ENCODE peak calls at places on chromosomes 6 and 20, in seven cellular contexts. Q is BE2C; I is GM23248; P is CD4-positive, alpha-beta memory T cell; R is aorta; Z is sigmoid colon; T is mesendoderm. B is an unnamed sample.

GRCh38 chr6:116208056-116208785 is 45.7 kb downstream of the TSPYL4 start:
- DNase-seq in Q (no peak), Z (no peak), P (no peak), R (no peak), T (no peak), I (peak; percentile 16), B (no peak)

GRCh38 chr6:2921520-2922115 is 18.5 kb upstream of the SERPINB9 start:
- DNase-seq in R (no peak), Z (no peak), T (no peak), Q (no peak), P (no peak), I (no peak), B (no peak)

GRCh38 chr6:117267766-117268534 is 2.6 kb downstream of the VGLL2 start:
- DNase-seq in Z (no peak), T (peak; percentile 78), I (no peak), Q (no peak), P (no peak), R (no peak), B (no peak)

GRCh38 chr6:87879144-87879861 is 168.3 kb upstream of the SPACA1 start:
- DNase-seq in P (no peak), T (no peak), R (no peak), Q (no peak), Z (no peak), I (no peak), B (peak; percentile 19)

GRCh38 chr6:33298773-33299236 is at the start of gene RGL2:
- DNase-seq in Q (peak; percentile 38), I (peak; percentile 79), R (peak; percentile 96), T (no peak), P (peak; percentile 62), Z (peak; percentile 94), B (peak; percentile 86)

GRCh38 chr6:12420626-12421025 is 130.5 kb downstream of the EDN1 start:
- DNase-seq in P (no peak), Z (no peak), Q (no peak), R (no peak), T (no peak), I (peak; percentile 68), B (no peak)

GRCh38 chr6:108942556-108943492 is 94.6 kb downstream of the ARMC2 start:
- DNase-seq in Q (peak; percentile 29), I (no peak), Z (no peak), P (peak; percentile 76), T (peak; percentile 42), R (no peak), B (no peak)

GRCh38 chr6:75757295-75757694 is 8.3 kb downstream of the MYO6 start:
- DNase-seq in R (no peak), Q (no peak), Z (no peak), P (no peak), T (no peak), I (no peak), B (no peak)

GRCh38 chr6:28867078-28867414 is 56.7 kb downstream of the TRIM27 start:
- DNase-seq in T (no peak), P (no peak), I (peak; percentile 42), Z (no peak), Q (no peak), R (no peak), B (no peak)

GRCh38 chr6:82410151-82410621 is 46.6 kb downstream of the TPBG start:
- DNase-seq in I (peak; percentile 72), P (no peak), Q (no peak), R (no peak), Z (no peak), T (no peak), B (no peak)

GRCh38 chr6:28263946-28264345 is 3.0 kb upstream of the ZSCAN26 start:
- DNase-seq in I (no peak), P (no peak), Q (no peak), T (no peak), R (no peak), Z (no peak), B (no peak)

GRCh38 chr6:10968776-10969175 is 75.3 kb downstream of the ELOVL2 start:
- DNase-seq in P (no peak), Z (no peak), T (no peak), R (no peak), Q (no peak), I (peak; percentile 86), B (no peak)

GRCh38 chr6:26204332-26205160 is 117.3 kb downstream of the HFE start:
- DNase-seq in P (peak; percentile 89), Z (peak; percentile 99), R (peak; percentile 92), Q (peak; percentile 95), T (peak; percentile 99), I (peak; percentile 99), B (peak; percentile 95)

GRCh38 chr6:39553811-39554802 is 171.1 kb downstream of the KIF6 start:
- DNase-seq in Z (no peak), T (no peak), I (peak; percentile 78), R (no peak), P (no peak), Q (no peak), B (no peak)

GRCh38 chr6:36029464-36029863 is 1.9 kb downstream of the MAPK14 start:
- DNase-seq in I (peak; percentile 84), P (no peak), R (no peak), Q (no peak), Z (no peak), T (no peak), B (no peak)

GRCh38 chr6:16698163-16698533 is 63.1 kb downstream of the ATXN1 start:
- DNase-seq in T (no peak), Z (no peak), P (no peak), R (no peak), Q (no peak), I (peak; percentile 51), B (no peak)

GRCh38 chr6:135423649-135424128 is 73.9 kb downstream of the AHI1 start:
- DNase-seq in R (no peak), P (peak; percentile 13), T (peak; percentile 34), Q (peak; percentile 14), I (peak; percentile 58), Z (no peak), B (no peak)

GRCh38 chr6:118574051-118574865 is 26.2 kb downstream of the PLN start:
- DNase-seq in Q (no peak), R (no peak), P (no peak), I (no peak), Z (no peak), T (peak; percentile 49), B (no peak)

GRCh38 chr20:63454729-63455567 is 17.5 kb downstream of the KCNQ2 start:
- DNase-seq in I (no peak), R (no peak), Q (no peak), Z (no peak), T (peak; percentile 80), P (no peak), B (no peak)

DNA sequence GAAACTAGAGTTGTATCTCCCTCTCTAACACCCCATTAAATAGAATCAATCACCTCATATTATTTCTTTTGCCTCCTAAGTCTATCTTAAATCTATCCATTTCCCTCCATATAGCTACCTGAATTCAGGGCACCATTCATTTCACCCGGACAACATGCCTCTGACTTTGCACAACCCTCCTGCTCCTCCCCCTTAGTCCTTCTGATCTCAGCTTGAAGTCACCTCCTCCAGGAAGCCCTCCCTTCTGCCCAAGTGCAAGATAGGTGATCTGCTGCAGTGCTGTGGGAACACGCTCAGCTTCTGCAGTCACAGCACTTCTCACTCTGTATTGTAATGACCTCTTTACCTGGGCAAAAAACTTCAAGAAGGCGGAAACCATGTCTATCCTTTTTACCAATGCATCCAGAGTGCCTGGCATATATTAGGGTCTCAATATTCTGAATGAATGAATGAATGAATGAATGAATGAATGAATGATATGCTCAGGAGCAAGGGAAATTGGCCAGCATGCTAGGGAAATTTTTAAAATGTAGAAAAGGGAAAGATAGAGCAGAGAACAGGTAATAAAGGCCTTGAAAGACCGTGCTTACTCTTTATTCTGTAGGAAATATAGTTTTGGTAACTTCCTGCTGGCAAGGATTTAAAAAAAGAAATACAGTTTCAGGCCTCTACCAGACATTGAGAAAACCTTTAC is 41.7 kb downstream of the MBOAT1 start:
- DNase-seq in R (no peak), T (no peak), I (no peak), Z (no peak), P (no peak), Q (no peak), B (no peak)
- H3K4me1 ChIP-seq in R (peaks cover 2% of the 10 kb centered on the region), T (no peaks in the 10 kb centered on the region), I (peaks cover 7% of the 10 kb centered on the region), Z (peaks cover 22% of the 10 kb centered on the region), P (peaks cover 19% of the 10 kb centered on the region), Q (no peaks in the 10 kb centered on the region), B (peaks cover 4% of the 10 kb centered on the region)

GRCh38 chr20:38599410-38599882 is 2.2 kb upstream of the ARHGAP40 start:
- DNase-seq in I (no peak), R (no peak), P (no peak), T (peak; percentile 79), Z (no peak), Q (peak; percentile 84), B (no peak)
- H3K36me3 ChIP-seq in I (no peaks in the 10 kb centered on the region), R (no peaks in the 10 kb centered on the region), P (no peaks in the 10 kb centered on the region), T (no peaks in the 10 kb centered on the region), Z (no peaks in the 10 kb centered on the region), Q (no peaks in the 10 kb centered on the region), B (no peaks in the 10 kb centered on the region)

DNA sequence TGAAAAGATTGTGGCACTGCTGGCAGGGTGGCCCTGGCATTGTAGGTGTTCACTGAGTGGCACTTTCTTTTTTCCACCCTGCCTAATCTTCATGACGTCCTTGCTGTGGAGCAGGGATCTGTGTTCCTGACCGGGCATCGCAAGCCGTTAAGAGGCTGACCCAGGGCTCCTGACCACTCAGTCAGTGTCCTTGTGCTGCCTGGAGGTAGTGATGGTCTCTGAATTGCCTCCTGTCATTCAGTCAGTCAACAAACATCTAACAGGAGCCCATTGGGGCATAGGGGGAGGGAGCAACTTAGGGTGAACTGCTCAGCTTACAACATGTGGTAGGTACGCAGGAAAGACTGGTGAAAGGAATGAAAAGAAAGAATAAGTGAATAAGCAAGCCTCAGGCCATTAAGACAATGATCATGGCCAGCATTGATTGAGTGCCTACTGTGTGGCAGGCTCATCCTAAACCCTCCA is 152.0 kb downstream of the CEBPB start:
- DNase-seq in Z (peak; percentile 46), P (no peak), I (no peak), T (no peak), R (no peak), Q (no peak), B (no peak)
- H3K4me1 ChIP-seq in Z (peaks cover 15% of the 10 kb centered on the region), P (peaks cover 41% of the 10 kb centered on the region), I (peaks cover 31% of the 10 kb centered on the region), T (no peaks in the 10 kb centered on the region), R (no peaks in the 10 kb centered on the region), Q (peaks cover 20% of the 10 kb centered on the region), B (peaks cover 29% of the 10 kb centered on the region)

GRCh38 chr6:148523051-148523450 is 180.4 kb downstream of the SASH1 start:
- DNase-seq in T (no peak), P (no peak), I (peak; percentile 96), Q (no peak), R (no peak), Z (no peak), B (no peak)

GRCh38 chr6:148523551-148523950 is 180.9 kb downstream of the SASH1 start:
- DNase-seq in R (no peak), I (peak; percentile 47), P (no peak), T (peak; percentile 90), Z (no peak), Q (no peak), B (no peak)

GRCh38 chr6:148521586-148521985 is 178.9 kb downstream of the SASH1 start:
- DNase-seq in R (no peak), T (no peak), Q (no peak), P (no peak), Z (no peak), I (peak; percentile 80), B (no peak)

GRCh38 chr6:148520109-148520841 is 177.6 kb downstream of the SASH1 start:
- DNase-seq in R (no peak), Z (no peak), T (no peak), P (no peak), Q (no peak), I (peak; percentile 51), B (no peak)

DNA sequence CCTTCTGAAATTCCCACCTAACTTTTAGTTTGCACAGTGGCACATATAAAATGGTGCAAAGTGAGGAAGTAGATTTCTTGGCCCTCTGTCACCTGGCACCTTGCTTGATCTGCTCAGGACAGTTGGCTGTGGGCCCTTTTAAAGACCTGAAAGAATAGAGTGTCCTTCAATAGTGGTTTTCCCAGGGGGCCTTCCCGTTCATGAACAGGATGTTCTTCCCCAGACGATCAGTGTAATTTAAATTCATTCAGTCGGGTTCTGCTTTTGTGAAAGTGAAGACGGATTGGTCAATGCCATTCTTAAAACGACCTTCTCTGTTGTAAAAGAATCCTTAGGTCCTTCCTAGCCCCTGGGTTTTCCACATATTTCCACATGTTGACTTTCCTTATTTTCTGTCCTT is 178.5 kb downstream of the SASH1 start:
- DNase-seq in Q (no peak), R (no peak), I (peak; percentile 37), T (no peak), Z (no peak), P (no peak), B (no peak)
- H3K36me3 ChIP-seq in Q (no peaks in the 10 kb centered on the region), R (peaks cover 4% of the 10 kb centered on the region), I (peaks cover 48% of the 10 kb centered on the region), T (peaks cover 1% of the 10 kb centered on the region), Z (peaks cover 10% of the 10 kb centered on the region), P (no peaks in the 10 kb centered on the region), B (no peaks in the 10 kb centered on the region)